ENCODE peak calls at places on chromosomes 11 and 22, in six cellular contexts. T is HepG2, P is GM12891, D is H1, G is K562, O is GM12878. J is an unnamed sample.

GRCh38 chr11:34793666-34794065 is 122.5 kb downstream of the APIP start:
- DNase-seq in T (no peak), O (no peak), D (no peak), G (no peak), P (no peak), J (no peak)

GRCh38 chr11:61735391-61735790 is 17.0 kb upstream of the MYRF start:
- DNase-seq in G (no peak), O (no peak), D (no peak), T (no peak), P (no peak), J (no peak)

GRCh38 chr11:76524919-76525318 is 80.1 kb downstream of the EMSY start:
- DNase-seq in P (no peak), O (no peak), G (no peak), T (peak; percentile 42), D (no peak), J (no peak)

GRCh38 chr11:114040706-114041211 is 18.8 kb upstream of the ZBTB16 start:
- DNase-seq in D (no peak), P (no peak), G (no peak), O (no peak), T (peak; percentile 27), J (no peak)

GRCh38 chr22:24400726-24401596 is 26.4 kb upstream of the ADORA2A start:
- DNase-seq in D (no peak), P (no peak), T (no peak), G (no peak), O (peak; percentile 53), J (no peak)

GRCh38 chr11:76740772-76741171 is 42.4 kb upstream of the TSKU start:
- DNase-seq in O (no peak), G (peak; percentile 33), T (no peak), D (no peak), P (no peak), J (no peak)

GRCh38 chr11:20158597-20159257 is 1.5 kb downstream of the DBX1 start:
- DNase-seq in G (peak; percentile 57), D (no peak), P (no peak), O (no peak), T (peak; percentile 6), J (no peak)

GRCh38 chr22:35961480-35961902 is 67.1 kb downstream of the RBFOX2 start:
- DNase-seq in O (no peak), T (no peak), P (no peak), G (no peak), D (peak; percentile 47), J (no peak)

GRCh38 chr11:117126223-117126965 is 17.7 kb upstream of the PAFAH1B2 start:
- DNase-seq in O (no peak), P (no peak), G (no peak), T (no peak), D (no peak), J (no peak)

GRCh38 chr22:37158963-37159290 is 9.2 kb upstream of the IL2RB start:
- DNase-seq in P (no peak), G (no peak), T (no peak), O (no peak), D (no peak), J (no peak)

GRCh38 chr11:2258501-2259465 is 11.6 kb downstream of the ASCL2 start:
- DNase-seq in O (no peak), T (no peak), P (no peak), D (no peak), G (no peak), J (no peak)

GRCh38 chr22:21758465-21758864 is 22.9 kb upstream of the YPEL1 start:
- DNase-seq in G (no peak), O (no peak), T (no peak), P (no peak), D (no peak), J (no peak)
- TF ChIP-seq POLR2AphosphoS5 in G (no peak), O (no peak), T (no peak), P (no peak), D (peak; percentile 66), J (no peak)

GRCh38 chr22:39087881-39088687 is 9.0 kb upstream of the APOBEC3H start:
- DNase-seq in T (no peak), D (no peak), G (peak; percentile 16), P (no peak), O (no peak), J (no peak)
- TF ChIP-seq TAF1 in T (no peak), D (no peak), G (no peak), P (no peak), O (no peak), J (no peak)

GRCh38 chr11:6608726-6609501 is 3.1 kb downstream of the TAF10 start:
- DNase-seq in G (no peak), O (no peak), P (no peak), T (no peak), D (no peak), J (no peak)

GRCh38 chr11:6608011-6608410 is 4.0 kb downstream of the TAF10 start:
- DNase-seq in P (no peak), O (no peak), T (no peak), D (no peak), G (no peak), J (no peak)

GRCh38 chr11:6610591-6610990 is 1.4 kb downstream of the TAF10 start:
- DNase-seq in D (no peak), P (no peak), T (no peak), G (no peak), O (no peak), J (no peak)

GRCh38 chr11:6611092-6612007 is 666 bp downstream of the TAF10 start:
- DNase-seq in G (peak; percentile 45), D (no peak), O (no peak), T (no peak), P (no peak), J (no peak)

GRCh38 chr11:6609502-6610015 is 2.5 kb downstream of the TAF10 start:
- DNase-seq in T (no peak), D (no peak), P (no peak), G (no peak), O (no peak), J (no peak)
- TF ChIP-seq POLR2A in T (peak; percentile 11), D (peak; percentile 33), P (no peak), G (peak; percentile 4), O (peak; percentile 45), J (peak; percentile 17)

GRCh38 chr11:73577496-73577917 is 20.4 kb downstream of the FAM168A start:
- DNase-seq in D (no peak), G (no peak), O (peak; percentile 39), P (no peak), T (no peak), J (no peak)
- TF ChIP-seq POLR2AphosphoS5 in D (no peak), G (no peak), O (no peak), P (no peak), T (no peak), J (no peak)

GRCh38 chr22:44493206-44493605 is 4.8 kb downstream of the RTL6 start:
- DNase-seq in T (no peak), D (no peak), P (no peak), O (no peak), G (no peak), J (no peak)
- TF ChIP-seq TAF1 in T (no peak), D (no peak), P (no peak), O (no peak), G (no peak), J (no peak)

GRCh38 chr11:128845334-128845780 is 21.7 kb downstream of the KCNJ1 start:
- DNase-seq in O (no peak), T (no peak), G (no peak), P (no peak), D (no peak), J (no peak)
- TF ChIP-seq POLR2A in O (no peak), T (no peak), G (no peak), P (no peak), D (no peak), J (no peak)

GRCh38 chr11:96045622-96046456 is 121.9 kb upstream of the MTMR2 start:
- DNase-seq in O (no peak), P (no peak), G (no peak), D (peak; percentile 73), T (no peak), J (no peak)
- TF ChIP-seq POLR2AphosphoS5 in O (no peak), P (no peak), G (no peak), D (no peak), T (no peak), J (no peak)